ENCODE peak calls at places on chromosomes 16 and 17, in ten cellular contexts. X is mammary epithelial cell; M is colonic mucosa; N is uterus; T is cardiac fibroblast; H is fibroblast of the aortic adventitia; U is transverse colon; R is coronary artery; Z is CD8-positive, alpha-beta T cell; Y is GM12865. J is an unnamed sample.

GRCh38 chr17:57481901-57482300 is 225.6 kb downstream of the MSI2 start:
- DNase-seq in U (no peak), Z (no peak), R (no peak), M (no peak), N (peak), X (peak), H (peak), Y (no peak), T (peak), J (peak)

GRCh38 chr17:52892334-52892733 is 733.8 kb upstream of the CA10 start:
- DNase-seq in R (no peak), Z (no peak), T (no peak), Y (no peak), M (no peak), H (no peak), U (no peak), N (no peak), X (no peak), J (no peak)

GRCh38 chr17:692116-692515 is 22.5 kb downstream of the VPS53 start:
- DNase-seq in X (peak), R (no peak), N (no peak), T (peak), H (peak), U (no peak), Y (no peak), Z (no peak), M (no peak), J (peak)

GRCh38 chr17:76166168-76166567 is 25.1 kb upstream of the FOXJ1 start:
- DNase-seq in X (peak), U (no peak), T (peak), H (no peak), M (no peak), R (no peak), N (no peak), Y (no peak), Z (no peak), J (no peak)

GRCh38 chr17:41421116-41421515 is 3.3 kb downstream of the KRT37 start:
- DNase-seq in R (no peak), M (no peak), N (peak), H (no peak), X (peak), T (peak), Y (no peak), U (no peak), Z (no peak), J (peak)

GRCh38 chr16:11551842-11552241 is 34.9 kb downstream of the LITAF start:
- DNase-seq in M (no peak), U (no peak), X (no peak), R (no peak), H (no peak), Z (no peak), T (no peak), N (no peak), Y (no peak), J (no peak)

GRCh38 chr16:85227924-85228462 is 115.7 kb upstream of the CIBAR2 start:
- DNase-seq in U (no peak), Z (no peak), R (no peak), X (no peak), H (peak), T (peak), N (peak), Y (peak), M (no peak), J (peak)

GRCh38 chr17:73072254-73072962 is 20.1 kb downstream of the SLC39A11 start:
- DNase-seq in Y (no peak), U (no peak), Z (no peak), R (no peak), X (no peak), M (no peak), H (no peak), N (no peak), T (no peak), J (no peak)

GRCh38 chr16:10509534-10510025 is 70.8 kb downstream of the EMP2 start:
- DNase-seq in R (no peak), Z (peak), T (peak), Y (peak), M (peak), N (peak), X (peak), H (peak), U (peak), J (peak)

GRCh38 chr17:64411999-64412771 is 21.5 kb upstream of the PECAM1 start:
- DNase-seq in H (peak), T (peak), Z (no peak), N (peak), M (peak), X (no peak), Y (no peak), R (no peak), U (peak), J (peak)

GRCh38 chr16:414395-415169 is 10.9 kb upstream of the RAB11FIP3 start:
- DNase-seq in R (no peak), T (peak), Y (no peak), U (no peak), X (peak), Z (no peak), H (no peak), M (no peak), N (no peak), J (no peak)

GRCh38 chr17:47643116-47643515 is 6.6 kb upstream of the KPNB1 start:
- DNase-seq in H (no peak), Y (no peak), X (peak), U (no peak), Z (no peak), M (no peak), R (no peak), N (no peak), T (peak), J (peak)

GRCh38 chr16:76854234-76854633 is 336.8 kb upstream of the MON1B start:
- DNase-seq in R (no peak), Y (no peak), X (no peak), U (no peak), T (peak), H (peak), Z (no peak), M (no peak), N (no peak), J (peak)

GRCh38 chr16:81004646-81005353 is 1.9 kb downstream of the CMC2 start:
- DNase-seq in N (no peak), Y (peak), T (peak), Z (no peak), R (no peak), H (peak), U (no peak), M (peak), X (peak), J (peak)

GRCh38 chr17:51667722-51668083 is 407.4 kb downstream of the UTP18 start:
- DNase-seq in N (no peak), T (no peak), Y (no peak), R (no peak), X (no peak), Z (no peak), M (no peak), U (no peak), H (no peak), J (no peak)

GRCh38 chr17:31741371-31741770 is 117.7 kb downstream of the COPRS start:
- DNase-seq in N (no peak), U (no peak), Z (no peak), R (no peak), T (no peak), X (no peak), M (no peak), H (no peak), Y (no peak), J (no peak)

GRCh38 chr17:15377200-15377599 is 35.8 kb upstream of the TEKT3 start:
- DNase-seq in X (peak), T (peak), Z (no peak), U (no peak), N (no peak), R (no peak), Y (no peak), M (no peak), H (peak), J (peak)

GRCh38 chr16:67104061-67104460 is 5.7 kb upstream of the PHAF1 start:
- DNase-seq in N (no peak), Y (peak), H (peak), M (no peak), Z (no peak), U (no peak), T (peak), X (no peak), R (no peak), J (peak)

GRCh38 chr17:16911141-16911937 is 60.6 kb downstream of the TNFRSF13B start:
- DNase-seq in H (no peak), T (peak), M (peak), Y (no peak), U (peak), N (no peak), X (no peak), R (no peak), Z (no peak), J (peak)

GRCh38 chr16:79269211-79269863 is 331.2 kb downstream of the MAF start:
- DNase-seq in Z (no peak), X (no peak), H (no peak), N (no peak), R (no peak), Y (peak), M (no peak), T (no peak), U (no peak), J (no peak)

DNA sequence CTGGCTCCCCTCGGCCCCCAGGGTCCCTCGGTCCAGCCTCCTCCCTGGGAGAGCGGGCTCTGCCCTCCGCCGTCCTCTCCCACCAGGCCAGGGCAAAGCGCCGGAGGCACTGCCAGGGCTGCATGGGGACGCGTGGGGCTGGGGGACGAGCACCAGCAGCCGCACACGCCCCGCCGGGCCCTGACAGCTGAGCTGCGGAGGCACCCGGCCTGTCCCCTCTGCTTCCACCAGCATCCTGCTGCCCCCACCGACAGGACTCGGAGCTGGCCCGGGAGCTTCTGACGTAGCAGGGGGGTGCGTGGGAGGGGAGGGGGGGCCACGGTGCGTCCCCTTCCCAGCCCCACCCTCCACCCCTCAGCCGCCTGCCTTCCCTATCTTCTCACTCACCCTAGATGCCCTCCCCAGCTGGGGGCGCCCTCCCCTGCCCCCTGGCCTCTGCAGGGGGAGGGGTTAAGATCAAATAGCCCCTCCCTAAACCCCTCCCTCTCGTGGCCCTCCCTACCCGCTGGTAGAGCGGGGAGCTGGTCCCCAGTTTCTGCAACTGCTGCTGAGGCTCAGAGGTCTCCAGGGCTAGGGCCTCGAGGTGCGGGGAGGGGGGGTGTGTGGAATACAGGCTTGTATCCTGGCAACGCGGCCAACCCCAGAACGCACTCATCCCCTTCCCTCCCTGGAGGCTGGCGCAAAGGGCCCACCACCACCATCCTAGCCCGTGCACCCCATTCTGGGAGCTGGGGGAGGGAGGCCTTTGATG is 1.1 kb downstream of the SRCIN1 start:
- DNase-seq in T (no peak), U (no peak), Z (no peak), R (no peak), Y (peak), X (no peak), N (no peak), M (no peak), H (no peak), J (no peak)
- TF ChIP-seq CTCF in T (no peak), U (no peak), Z (no peak), R (no peak), Y (no peak), X (no peak), N (no peak), M (no peak), H (no peak), J (no peak)

DNA sequence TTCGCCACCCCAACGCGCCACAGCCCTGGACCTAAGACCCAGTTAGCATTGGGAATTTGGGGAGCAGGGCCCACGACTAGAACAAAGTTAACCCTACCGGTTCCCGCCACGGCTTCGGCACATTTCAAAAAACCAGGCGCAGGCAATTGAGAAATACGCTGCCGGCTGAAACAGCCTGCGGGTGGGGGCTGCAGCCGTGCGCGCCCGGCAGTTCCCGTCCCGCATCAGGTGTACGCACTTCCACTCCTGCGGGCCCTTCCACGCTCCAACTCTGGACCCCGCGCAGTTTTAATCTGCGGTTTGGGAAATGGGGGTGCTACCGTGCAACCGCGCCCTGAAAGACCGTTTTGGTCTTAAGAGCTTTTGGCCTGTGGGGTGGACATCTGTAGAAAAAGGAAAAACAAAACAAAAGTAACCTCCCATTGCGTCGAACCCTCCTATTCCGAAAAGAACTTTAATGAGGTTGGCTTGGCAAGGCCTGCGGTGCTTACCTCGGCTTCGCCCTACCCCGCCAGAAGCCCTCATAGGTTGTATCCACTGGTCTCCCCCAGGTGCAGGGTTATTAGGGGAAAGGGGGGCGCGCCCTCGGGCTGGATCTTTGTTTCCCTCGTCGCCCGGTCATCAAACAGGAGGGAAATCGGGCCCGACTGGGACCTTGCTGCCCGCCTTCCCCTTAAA is 7.1 kb downstream of the IRX5 start:
- DNase-seq in Y (no peak), R (no peak), U (no peak), N (no peak), Z (no peak), H (no peak), T (no peak), M (no peak), X (peak), J (no peak)
- H3K4me3 ChIP-seq in Y (no peak), R (peak), U (no peak), N (no peak), Z (no peak), H (peak), T (peak), M (no peak), X (peak), J (no peak)

GRCh38 chr17:44663095-44663494 is 6.8 kb downstream of the MEIOC start:
- DNase-seq in Z (no peak), H (no peak), R (no peak), T (no peak), Y (no peak), M (no peak), X (no peak), N (no peak), U (no peak), J (no peak)
- TF ChIP-seq CTCF in Z (no peak), H (no peak), R (no peak), T (no peak), Y (no peak), M (no peak), X (no peak), N (no peak), U (no peak), J (no peak)

GRCh38 chr17:2977157-2977556 is 86.2 kb downstream of the OR1D5 start:
- DNase-seq in M (no peak), Z (no peak), Y (no peak), N (no peak), U (no peak), R (no peak), T (peak), X (no peak), H (no peak), J (no peak)

GRCh38 chr17:2972749-2973148 is 90.7 kb downstream of the OR1D5 start:
- DNase-seq in Y (peak), M (no peak), U (no peak), X (no peak), R (no peak), H (no peak), Z (no peak), N (no peak), T (no peak), J (no peak)

GRCh38 chr17:2974347-2974746 is 89.1 kb downstream of the OR1D5 start:
- DNase-seq in N (no peak), Y (no peak), X (no peak), R (no peak), H (no peak), Z (no peak), M (no peak), T (no peak), U (no peak), J (no peak)

GRCh38 chr17:2971851-2972250 is 91.6 kb downstream of the OR1D5 start:
- DNase-seq in Y (no peak), N (no peak), U (no peak), M (no peak), R (no peak), T (no peak), H (no peak), Z (no peak), X (no peak), J (no peak)

DNA sequence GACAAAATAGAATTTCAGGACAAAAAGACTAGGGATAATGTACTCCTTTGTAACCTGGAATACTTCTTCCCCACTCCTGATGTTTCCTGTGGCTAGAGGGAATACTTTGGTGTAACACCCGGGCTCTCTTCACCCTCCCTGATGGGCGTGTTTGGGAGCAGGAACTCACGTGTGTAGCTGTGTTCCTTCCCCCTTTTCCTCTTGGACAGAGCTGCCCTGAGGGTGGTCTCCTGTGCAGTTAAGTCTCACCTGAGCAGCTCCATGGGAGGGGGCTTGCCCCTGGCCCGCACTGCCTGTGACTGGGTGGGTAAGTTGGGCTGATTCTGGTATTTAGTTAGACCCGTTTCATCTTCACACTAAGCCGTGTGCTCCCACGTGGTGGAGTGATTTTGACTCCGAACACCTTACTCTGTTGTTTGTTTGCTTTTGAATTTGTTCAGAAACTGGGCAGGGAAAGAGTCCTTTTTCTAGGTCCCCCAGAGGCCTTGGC is 87.9 kb downstream of the OR1D5 start:
- DNase-seq in M (peak), Y (no peak), Z (no peak), R (no peak), H (peak), U (peak), T (no peak), X (peak), N (peak), J (peak)
- H3K4me3 ChIP-seq in M (peak), Y (no peak), Z (no peak), R (no peak), H (peak), U (peak), T (no peak), X (peak), N (peak), J (peak)

DNA sequence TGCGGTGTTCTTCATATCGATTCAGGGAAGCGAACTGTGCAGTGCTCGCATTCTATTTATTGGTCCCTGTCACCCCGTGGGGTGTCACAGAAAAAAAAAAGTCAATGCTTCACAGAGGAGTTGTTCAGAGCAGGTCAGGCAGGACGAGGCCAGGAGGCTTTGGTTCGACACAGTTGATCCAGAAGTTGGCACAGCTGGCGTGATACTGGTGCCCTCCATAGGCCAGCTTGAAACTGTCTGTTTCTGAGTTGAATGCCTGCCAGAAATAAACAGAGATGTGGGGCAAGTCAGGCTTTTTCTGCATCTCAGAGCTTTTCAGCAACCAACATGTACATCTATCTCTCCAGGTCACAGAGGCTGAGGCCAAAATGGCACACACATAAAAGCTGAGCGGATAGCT is 29.1 kb downstream of the DUSP14 start:
- DNase-seq in Y (no peak), X (no peak), U (no peak), H (no peak), N (no peak), Z (no peak), M (no peak), T (no peak), R (no peak), J (no peak)
- TF ChIP-seq CTCF in Y (no peak), X (no peak), U (no peak), H (no peak), N (no peak), Z (no peak), M (no peak), T (no peak), R (no peak), J (no peak)